ENCODE peak calls at places on chromosome 5, in eight cellular contexts. K is PC-3; S is left ventricle myocardium superior; D is stimulated activated CD8-positive, alpha-beta memory T cell treated with anti-CD3 and anti-CD28 coated beads, Interleukin-2, amount 100 ng/mL, for 1 hour; Z is frontal cortex; B is WTC11; C is MCF 10A; H is NCI-H226. F is an unnamed sample.

GRCh38 chr5:30764704-30765103 is 428.8 kb upstream of the CDH6 start:
- DNase-seq in D (no peak), S (no peak), C (peak), B (no peak), H (peak), K (no peak), Z (no peak), F (no peak)

GRCh38 chr5:143031781-143032724 is 261.9 kb downstream of the ARHGAP26 start:
- DNase-seq in D (no peak), Z (no peak), B (no peak), K (peak), C (no peak), H (no peak), S (no peak), F (no peak)

GRCh38 chr5:36403601-36404311 is 102.1 kb upstream of the RANBP3L start:
- DNase-seq in D (no peak), S (peak), C (peak), K (no peak), Z (no peak), H (peak), B (no peak), F (no peak)

GRCh38 chr5:41962491-41962890 is 37.4 kb downstream of the FBXO4 start:
- DNase-seq in C (no peak), B (no peak), S (no peak), D (no peak), K (no peak), Z (no peak), H (no peak), F (no peak)

GRCh38 chr5:497090-497489 is 27.2 kb downstream of the SLC9A3 start:
- DNase-seq in Z (no peak), C (no peak), B (no peak), S (no peak), D (no peak), K (no peak), H (no peak), F (no peak)

GRCh38 chr5:74334034-74334433 is 306.5 kb downstream of the ENC1 start:
- DNase-seq in Z (no peak), S (no peak), D (no peak), C (no peak), K (no peak), B (no peak), H (no peak), F (no peak)

GRCh38 chr5:136276946-136277345 is 84.0 kb upstream of the SMIM32 start:
- DNase-seq in K (peak), C (peak), S (peak), Z (no peak), H (no peak), B (no peak), D (no peak), F (no peak)

GRCh38 chr5:173941758-173942401 is 47.1 kb upstream of the C5orf47 start:
- DNase-seq in D (no peak), S (no peak), C (no peak), H (no peak), B (peak), K (peak), Z (no peak), F (no peak)

GRCh38 chr5:86756839-86757238 is 139.1 kb downstream of the COX7C start:
- DNase-seq in Z (no peak), K (no peak), B (no peak), H (no peak), D (no peak), S (no peak), C (peak), F (no peak)

GRCh38 chr5:95822038-95822407 is 503 bp downstream of the GLRX start:
- DNase-seq in S (peak), D (no peak), C (peak), H (no peak), Z (peak), K (peak), B (peak), F (peak)

F was measured in trophoblast cell.